ENCODE peak calls at places on chromosomes 4 and X, in nine cellular contexts. C is retina; N is GM12865; V is central memory CD4-positive, alpha-beta T cell; L is RPMI8226; Y is neural crest cell; B is activated B cell treated with CpG ODN at 0.5 μM for 24 hours; R is HTR-8/SVneo; U is GM03348. Q is an unnamed sample.

GRCh38 chrX:78573630-78574029 is 85.5 kb downstream of the RTL3 start:
- DNase-seq in B (no peak), U (no peak), C (no peak), L (no peak), Y (no peak), N (no peak), R (no peak), V (no peak), Q (no peak)

GRCh38 chr4:111512081-111512774 is 633.0 kb upstream of the FAM241A start:
- DNase-seq in L (no peak), C (no peak), U (peak; percentile 46), B (no peak), R (peak; percentile 20), V (no peak), Y (no peak), N (no peak), Q (no peak)

GRCh38 chr4:184343400-184344177 is 125.9 kb upstream of the ENPP6 start:
- DNase-seq in R (peak; percentile 91), C (peak; percentile 93), B (peak; percentile 39), L (peak; percentile 79), Y (peak; percentile 54), V (peak; percentile 11), U (peak; percentile 90), N (peak; percentile 87), Q (peak; percentile 60)

GRCh38 chr4:138689593-138689992 is 326.0 kb upstream of the NOCT start:
- DNase-seq in C (no peak), Y (no peak), L (no peak), B (no peak), N (no peak), V (no peak), R (no peak), U (no peak), Q (no peak)

GRCh38 chr4:138756519-138756918 is 259.1 kb upstream of the NOCT start:
- DNase-seq in V (no peak), N (no peak), L (no peak), B (no peak), R (no peak), C (no peak), Y (no peak), U (no peak), Q (no peak)

GRCh38 chr4:53963786-53964185 is 100.6 kb downstream of the CHIC2 start:
- DNase-seq in L (no peak), N (no peak), R (no peak), B (no peak), V (no peak), Y (no peak), U (no peak), C (no peak), Q (no peak)

GRCh38 chrX:41152221-41152620 is 67.0 kb downstream of the USP9X start:
- DNase-seq in N (peak; percentile 29), Y (no peak), R (no peak), B (no peak), C (no peak), V (no peak), L (no peak), U (no peak), Q (no peak)

GRCh38 chr4:184924516-184924915 is 93.8 kb upstream of the HELT start:
- DNase-seq in U (no peak), N (no peak), C (no peak), L (no peak), B (no peak), R (no peak), V (no peak), Y (no peak), Q (peak; percentile 30)

GRCh38 chr4:7228734-7229133 is 36.4 kb downstream of the SORCS2 start:
- DNase-seq in C (no peak), B (no peak), L (no peak), N (no peak), Y (no peak), V (no peak), U (no peak), R (no peak), Q (no peak)

GRCh38 chr4:78684196-78685079 is 91.7 kb upstream of the BMP2K start:
- DNase-seq in V (no peak), B (no peak), C (no peak), U (peak; percentile 20), L (no peak), N (no peak), R (peak; percentile 24), Y (no peak), Q (no peak)

GRCh38 chr4:112119358-112119783 is 25.9 kb upstream of the FAM241A start:
- DNase-seq in V (no peak), C (no peak), Y (no peak), R (no peak), B (no peak), N (peak; percentile 66), L (no peak), U (no peak), Q (peak; percentile 23)

GRCh38 chr4:154507170-154507569 is 15.6 kb upstream of the DCHS2 start:
- DNase-seq in U (no peak), V (no peak), B (no peak), L (no peak), N (no peak), C (no peak), Y (no peak), R (no peak), Q (no peak)

GRCh38 chrX:69153060-69153730 is 12.1 kb downstream of the PJA1 start:
- DNase-seq in B (no peak), Y (peak; percentile 55), L (no peak), C (no peak), U (no peak), V (no peak), R (no peak), N (no peak), Q (no peak)

GRCh38 chr4:128387600-128388351 is 100.2 kb upstream of the PGRMC2 start:
- DNase-seq in V (no peak), R (no peak), N (no peak), C (no peak), U (no peak), L (no peak), B (no peak), Y (no peak), Q (no peak)

GRCh38 chrX:77451041-77451440 is 3.9 kb downstream of the FGF16 start:
- DNase-seq in N (peak; percentile 6), L (no peak), U (peak; percentile 37), Y (no peak), R (no peak), V (no peak), B (no peak), C (no peak), Q (no peak)

GRCh38 chrX:9352683-9353430 is 112.0 kb upstream of the TBL1X start:
- DNase-seq in V (peak; percentile 20), C (no peak), L (peak; percentile 88), R (no peak), Y (no peak), B (no peak), N (peak; percentile 86), U (peak; percentile 54), Q (peak; percentile 94)

GRCh38 chr4:3307486-3307885 is 14.7 kb downstream of the RGS12 start:
- DNase-seq in N (no peak), R (no peak), V (no peak), L (no peak), C (no peak), U (no peak), B (no peak), Y (no peak), Q (no peak)

Q was measured in MV-4-11.